ENCODE peak calls at places on chromosome 19, in six cellular contexts. I, F, Y, N, C and T are unnamed samples.

GRCh38 chr19:459724-460511 is 915 bp downstream of the SHC2 start:
- DNase-seq in I (peak), F (no peak), Y (peak), N (peak), C (peak), T (no peak)

GRCh38 chr19:34502582-34503545 is 21.3 kb downstream of the WTIP start:
- DNase-seq in I (no peak), F (no peak), Y (peak), N (peak), C (no peak), T (no peak)

GRCh38 chr19:48872884-48873475 is 759 bp downstream of the PPP1R15A start:
- DNase-seq in I (peak), F (peak), Y (peak), N (peak), C (peak), T (peak)

GRCh38 chr19:48596679-48597465 is 9.7 kb upstream of the SPACA4 start:
- DNase-seq in I (no peak), F (peak), Y (no peak), N (no peak), C (no peak), T (peak)

GRCh38 chr19:11115042-11115441 is 25.8 kb downstream of the LDLR start:
- DNase-seq in I (no peak), F (no peak), Y (no peak), N (no peak), C (no peak), T (no peak)

GRCh38 chr19:49337267-49338022 is 2.2 kb downstream of the CD37 start:
- DNase-seq in I (no peak), F (no peak), Y (no peak), N (no peak), C (no peak), T (no peak)

GRCh38 chr19:34023381-34023780 is 148.9 kb upstream of the LSM14A start:
- DNase-seq in I (no peak), F (no peak), Y (no peak), N (no peak), C (no peak), T (no peak)

GRCh38 chr19:7544626-7545025 is 9.1 kb downstream of the PNPLA6 start:
- DNase-seq in I (no peak), F (no peak), Y (no peak), N (peak), C (no peak), T (no peak)

GRCh38 chr19:6793973-6794372 is 21.5 kb downstream of the VAV1 start:
- DNase-seq in I (no peak), F (no peak), Y (no peak), N (no peak), C (no peak), T (no peak)

GRCh38 chr19:6765738-6766356 is 1.4 kb downstream of the SH2D3A start:
- DNase-seq in I (no peak), F (no peak), Y (no peak), N (peak), C (peak), T (peak)

GRCh38 chr19:48658483-48658882 is 12.5 kb upstream of the CA11 start:
- DNase-seq in I (no peak), F (no peak), Y (no peak), N (no peak), C (no peak), T (no peak)

GRCh38 chr19:18961767-18962423 is 20.9 kb upstream of the HOMER3 start:
- DNase-seq in I (no peak), F (no peak), Y (no peak), N (no peak), C (no peak), T (no peak)

GRCh38 chr19:13894552-13894951 is 11.4 kb downstream of the BRME1 start:
- DNase-seq in I (no peak), F (no peak), Y (no peak), N (no peak), C (no peak), T (no peak)

GRCh38 chr19:12766051-12766521 is 9.3 kb downstream of the HOOK2 start:
- DNase-seq in I (peak), F (peak), Y (peak), N (peak), C (peak), T (peak)

GRCh38 chr19:13633109-13633508 is 126.8 kb upstream of the CACNA1A start:
- DNase-seq in I (no peak), F (no peak), Y (peak), N (no peak), C (peak), T (no peak)

GRCh38 chr19:8371011-8371804 is 7.3 kb downstream of the ANGPTL4 start:
- DNase-seq in I (no peak), F (no peak), Y (no peak), N (no peak), C (no peak), T (no peak)

GRCh38 chr19:32976223-32976805 is 4.3 kb downstream of the FAAP24 start:
- DNase-seq in I (peak), F (peak), Y (peak), N (peak), C (peak), T (peak)

GRCh38 chr19:32971715-32972540 is at the start of the genes CEP89 and FAAP24:
- DNase-seq in I (peak), F (peak), Y (peak), N (peak), C (peak), T (peak)

GRCh38 chr19:32977269-32977668 is 5.2 kb downstream of the FAAP24 start:
- DNase-seq in I (no peak), F (no peak), Y (peak), N (no peak), C (peak), T (no peak)
- H3K27ac ChIP-seq in I (no peak), F (no peak), Y (no peak), N (no peak), C (peak), T (no peak)

DNA sequence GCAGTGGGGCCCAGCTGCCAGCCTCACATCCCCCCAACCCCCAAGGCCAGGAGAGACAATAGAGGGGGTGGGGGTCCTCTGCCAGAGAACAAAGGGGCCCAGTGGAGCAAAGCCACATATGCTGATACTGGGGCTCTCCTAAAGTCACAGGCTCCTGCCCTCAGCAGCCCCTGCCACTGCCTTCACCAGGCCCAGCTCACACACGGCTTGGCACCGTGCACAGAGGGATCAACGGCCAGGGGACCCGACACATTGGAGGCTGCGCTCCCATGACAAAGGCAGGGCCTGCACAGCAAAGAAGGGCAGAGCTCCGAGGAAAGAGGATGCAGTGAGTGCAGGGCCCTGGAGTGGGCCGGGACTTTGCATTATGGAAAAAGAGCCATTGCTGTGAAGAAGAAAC is 146.4 kb downstream of the KDM4B start:
- DNase-seq in I (no peak), F (no peak), Y (no peak), N (no peak), C (no peak), T (no peak)
- H3K27ac ChIP-seq in I (no peak), F (no peak), Y (no peak), N (no peak), C (no peak), T (no peak)

DNA sequence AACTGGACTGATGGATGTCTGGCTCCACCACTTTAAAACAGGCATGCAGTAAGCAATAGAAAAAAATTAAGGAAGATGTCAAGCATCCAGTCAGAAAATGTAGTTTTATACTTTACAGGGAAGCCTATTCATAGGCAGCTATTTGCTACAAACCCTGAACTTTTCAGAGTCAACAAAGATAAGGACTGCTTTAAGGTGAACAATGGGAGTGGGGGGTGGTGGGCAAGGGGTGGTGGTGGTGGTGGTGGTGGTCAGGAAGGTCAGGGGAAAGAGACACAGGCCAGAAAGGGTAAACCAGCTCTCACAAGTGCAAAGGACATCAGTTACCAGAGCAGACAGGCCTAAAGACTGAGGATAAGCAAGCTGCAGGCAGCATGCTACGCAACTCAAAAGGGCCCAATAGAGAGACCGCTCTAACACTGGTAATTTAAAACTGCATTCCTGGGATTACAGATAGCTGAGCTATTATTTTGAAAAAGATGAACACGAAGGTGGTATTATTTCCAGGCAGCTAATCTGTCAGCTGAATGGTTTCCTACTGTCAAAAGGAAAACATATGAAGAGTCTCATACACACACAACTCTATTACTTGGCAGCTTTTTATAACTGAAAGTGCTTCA is 14.8 kb downstream of the BRD4 start:
- DNase-seq in I (no peak), F (no peak), Y (peak), N (no peak), C (no peak), T (no peak)
- H3K27ac ChIP-seq in I (peak), F (no peak), Y (peak), N (no peak), C (no peak), T (peak)

GRCh38 chr19:46620716-46621115 is 4.2 kb downstream of the PTGIR start:
- DNase-seq in I (no peak), F (peak), Y (peak), N (no peak), C (no peak), T (no peak)
- H3K27ac ChIP-seq in I (peak), F (no peak), Y (peak), N (peak), C (peak), T (no peak)

GRCh38 chr19:2804156-2805004 is 15.3 kb upstream of the ZNF554 start:
- DNase-seq in I (no peak), F (peak), Y (no peak), N (no peak), C (no peak), T (no peak)
- H3K27ac ChIP-seq in I (no peak), F (no peak), Y (no peak), N (no peak), C (no peak), T (no peak)

DNA sequence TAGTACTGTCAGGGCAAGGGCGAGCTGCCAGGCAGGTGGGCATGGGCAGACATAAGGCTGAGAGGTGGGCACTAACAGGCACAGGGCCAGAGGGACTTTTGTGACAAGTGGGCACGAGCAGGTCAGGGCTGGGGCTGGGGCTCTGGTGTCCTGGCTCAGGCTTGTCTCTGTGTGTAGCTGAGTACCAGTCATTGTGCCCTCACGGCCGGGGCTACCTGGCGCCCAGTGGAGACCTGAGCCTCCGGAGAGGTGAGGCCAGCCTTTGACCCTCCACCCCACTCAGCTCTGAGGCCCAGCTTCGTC is 21.6 kb downstream of the LTBP4 start:
- DNase-seq in I (no peak), F (peak), Y (no peak), N (no peak), C (no peak), T (no peak)
- H3K27ac ChIP-seq in I (no peak), F (no peak), Y (no peak), N (no peak), C (no peak), T (no peak)

GRCh38 chr19:45142728-45143115 is 18.1 kb downstream of the NKPD1 start:
- DNase-seq in I (no peak), F (no peak), Y (no peak), N (no peak), C (no peak), T (no peak)
- H3K27ac ChIP-seq in I (no peak), F (no peak), Y (no peak), N (no peak), C (no peak), T (no peak)

DNA sequence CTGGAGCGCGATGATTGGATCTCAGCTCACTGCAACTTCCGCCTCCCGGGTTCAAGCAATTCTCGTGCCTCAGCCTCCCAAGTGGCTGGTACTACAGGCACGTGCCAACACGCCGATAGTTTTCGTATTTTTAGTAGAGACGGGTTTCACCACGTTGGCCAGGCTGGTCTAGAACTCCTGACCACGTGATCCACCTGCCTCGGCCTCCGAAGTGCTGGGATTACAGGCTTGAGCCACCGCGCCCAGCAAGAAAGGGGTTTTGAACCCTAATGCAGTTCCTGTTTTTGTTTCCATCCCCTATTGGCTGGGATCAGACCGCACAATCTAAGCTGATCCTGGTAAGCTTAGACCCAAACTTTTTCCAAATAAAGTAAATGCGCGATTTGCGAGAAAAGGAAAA is 898 bp downstream of the ZNF626 start:
- DNase-seq in I (no peak), F (no peak), Y (no peak), N (no peak), C (no peak), T (no peak)
- H3K27ac ChIP-seq in I (peak), F (peak), Y (no peak), N (peak), C (no peak), T (peak)

GRCh38 chr19:4712771-4713170 is 10.9 kb downstream of the DPP9 start:
- DNase-seq in I (peak), F (no peak), Y (no peak), N (no peak), C (no peak), T (no peak)
- H3K27ac ChIP-seq in I (peak), F (no peak), Y (peak), N (peak), C (peak), T (no peak)

GRCh38 chr19:2014081-2014693 is 1.3 kb downstream of the BTBD2 start:
- DNase-seq in I (no peak), F (no peak), Y (no peak), N (no peak), C (no peak), T (no peak)

GRCh38 chr19:2014731-2015610 is 543 bp downstream of the BTBD2 start:
- DNase-seq in I (no peak), F (peak), Y (no peak), N (no peak), C (no peak), T (peak)

GRCh38 chr19:2013683-2013961 is 1.9 kb downstream of the BTBD2 start:
- DNase-seq in I (no peak), F (no peak), Y (no peak), N (no peak), C (no peak), T (no peak)

GRCh38 chr19:2015611-2015950 is at the start of gene BTBD2:
- DNase-seq in I (peak), F (peak), Y (peak), N (no peak), C (peak), T (peak)

GRCh38 chr19:2016041-2016807 is 710 bp upstream of the BTBD2 start:
- DNase-seq in I (peak), F (peak), Y (peak), N (no peak), C (peak), T (peak)
- H3K27ac ChIP-seq in I (peak), F (no peak), Y (no peak), N (no peak), C (no peak), T (peak)